ENCODE peak calls at places on chromosomes 5 and 9, in five cellular contexts. S, R, I, N and C are unnamed samples.
A peak's percentile ranks its signal among the peaks of the same experiment; 100 is the strongest.

GRCh38 chr5:77239126-77239741 is 28.8 kb downstream of the PDE8B start:
- DNase-seq in S (no peak), R (no peak), I (no peak), N (no peak), C (no peak)

GRCh38 chr5:61995486-61995885 is 310.5 kb upstream of the KIF2A start:
- DNase-seq in S (no peak), R (no peak), I (no peak), N (no peak), C (no peak)

GRCh38 chr5:55994502-55994997 is at the start of gene IL6ST:
- DNase-seq in S (no peak), R (no peak), I (peak; percentile 24), N (peak; percentile 71), C (no peak)

GRCh38 chr9:117145811-117146490 is 268.9 kb downstream of the ASTN2 start:
- DNase-seq in S (no peak), R (no peak), I (no peak), N (no peak), C (no peak)

GRCh38 chr5:136886623-136887022 is 521.3 kb upstream of the TRPC7 start:
- DNase-seq in S (peak; percentile 2), R (no peak), I (no peak), N (no peak), C (no peak)

GRCh38 chr5:65394078-65394477 is 87.6 kb downstream of the ADAMTS6 start:
- DNase-seq in S (peak; percentile 98), R (no peak), I (no peak), N (no peak), C (no peak)

GRCh38 chr9:82031538-82032280 is 43.1 kb downstream of the SPATA31D1 start:
- DNase-seq in S (peak; percentile 73), R (no peak), I (no peak), N (no peak), C (no peak)

GRCh38 chr5:14896091-14896490 is 24.5 kb upstream of the ANKH start:
- DNase-seq in S (no peak), R (no peak), I (no peak), N (no peak), C (no peak)

GRCh38 chr5:176823076-176823481 is 12.7 kb downstream of the UNC5A start:
- DNase-seq in S (no peak), R (no peak), I (no peak), N (no peak), C (no peak)